ENCODE peak calls at places on chromosomes 12 and 14, in seven cellular contexts. M, D, E, F, I, L and R are unnamed samples.

GRCh38 chr14:100529561-100530031 is 57.6 kb downstream of the BEGAIN start:
- DNase-seq in L (no peak), I (no peak), F (no peak), M (peak), E (peak), D (peak), R (no peak)

GRCh38 chr14:24042733-24043132 is 9.1 kb upstream of the CARMIL3 start:
- DNase-seq in I (no peak), D (no peak), E (no peak), M (no peak), F (no peak), L (no peak), R (no peak)

GRCh38 chr12:39905152-39905551 is 200.7 kb downstream of the SLC2A13 start:
- DNase-seq in M (no peak), F (no peak), I (peak), E (no peak), L (no peak), D (peak), R (no peak)

GRCh38 chr12:3182426-3182825 is 105.2 kb downstream of the TSPAN9 start:
- DNase-seq in M (no peak), F (no peak), D (no peak), L (no peak), E (no peak), I (no peak), R (no peak)

GRCh38 chr12:57461326-57461903 is 1.8 kb downstream of the GLI1 start:
- DNase-seq in F (peak), D (peak), L (no peak), E (peak), M (peak), I (peak), R (peak)

GRCh38 chr14:64198021-64198420 is 96.2 kb downstream of the ESR2 start:
- DNase-seq in L (no peak), E (no peak), I (no peak), F (no peak), D (no peak), M (no peak), R (no peak)

GRCh38 chr12:26884765-26885576 is 52.0 kb upstream of the ITPR2 start:
- DNase-seq in D (peak), I (peak), L (peak), E (peak), M (peak), F (peak), R (peak)

GRCh38 chr12:12461923-12462315 is 100.7 kb downstream of the DUSP16 start:
- DNase-seq in D (no peak), I (no peak), F (no peak), L (no peak), E (no peak), M (no peak), R (no peak)

GRCh38 chr14:32913725-32914124 is 25.0 kb upstream of the NPAS3 start:
- DNase-seq in L (peak), I (peak), D (no peak), M (no peak), E (no peak), F (no peak), R (no peak)

GRCh38 chr12:113231275-113232231 is 10.3 kb downstream of the TPCN1 start:
- DNase-seq in D (no peak), L (no peak), E (peak), I (peak), M (no peak), F (peak), R (no peak)

GRCh38 chr12:70543444-70543843 is 93.8 kb downstream of the PTPRB start:
- DNase-seq in M (no peak), E (peak), D (peak), I (peak), L (no peak), F (peak), R (no peak)

GRCh38 chr14:22580604-22581003 is 8.4 kb downstream of the DAD1 start:
- DNase-seq in M (no peak), I (no peak), L (no peak), E (no peak), D (no peak), F (no peak), R (no peak)

GRCh38 chr14:103188691-103189480 is 65.6 kb downstream of the TNFAIP2 start:
- DNase-seq in E (peak), I (no peak), F (no peak), L (no peak), M (no peak), D (peak), R (peak)

GRCh38 chr12:31016057-31016456 is 57.6 kb upstream of the DDX11 start:
- DNase-seq in E (peak), I (no peak), M (no peak), L (no peak), F (no peak), D (no peak), R (no peak)